ENCODE peak calls at places on chromosomes 12 and 14, in five cellular contexts. One of them, this sample, is unnamed.
A peak's percentile ranks its signal among the peaks of the same experiment; 100 is the strongest.

GRCh38 chr12:23484238-23484637 is 465.2 kb downstream of the SOX5 start:
- DNase-seq in pancreas: no peak
- DNase-seq in effector memory CD4-positive, alpha-beta T cell: no peak
- DNase-seq in Peyer's patch: no peak
- DNase-seq in CD8-positive, alpha-beta memory T cell: no peak
- DNase-seq in this sample: no peak

GRCh38 chr12:42382013-42382696 is 56.2 kb downstream of the PPHLN1 start:
- DNase-seq in effector memory CD4-positive, alpha-beta T cell: no peak
- DNase-seq in CD8-positive, alpha-beta memory T cell: no peak
- DNase-seq in pancreas: no peak
- DNase-seq in Peyer's patch: no peak
- DNase-seq in this sample: no peak

GRCh38 chr14:20327005-20327869 is 5.8 kb downstream of the CCNB1IP1 start:
- DNase-seq in CD8-positive, alpha-beta memory T cell: no peak
- DNase-seq in effector memory CD4-positive, alpha-beta T cell: no peak
- DNase-seq in pancreas: no peak
- DNase-seq in Peyer's patch: no peak
- DNase-seq in this sample: no peak

GRCh38 chr14:69580009-69580577 is 5.4 kb upstream of the CCDC177 start:
- DNase-seq in pancreas: no peak
- DNase-seq in CD8-positive, alpha-beta memory T cell: no peak
- DNase-seq in effector memory CD4-positive, alpha-beta T cell: no peak
- DNase-seq in Peyer's patch: no peak
- DNase-seq in this sample: no peak

GRCh38 chr12:124240493-124240892 is 54.4 kb upstream of the RFLNA start:
- DNase-seq in effector memory CD4-positive, alpha-beta T cell: no peak
- DNase-seq in pancreas: no peak
- DNase-seq in Peyer's patch: no peak
- DNase-seq in CD8-positive, alpha-beta memory T cell: no peak
- DNase-seq in this sample: no peak

GRCh38 chr14:97377550-97377949 is 580.4 kb downstream of the VRK1 start:
- DNase-seq in pancreas: no peak
- DNase-seq in effector memory CD4-positive, alpha-beta T cell: no peak
- DNase-seq in Peyer's patch: no peak
- DNase-seq in CD8-positive, alpha-beta memory T cell: no peak
- DNase-seq in this sample: no peak

GRCh38 chr14:32109676-32110075 is 32.6 kb downstream of the ARHGAP5 start:
- DNase-seq in Peyer's patch: no peak
- DNase-seq in pancreas: no peak
- DNase-seq in effector memory CD4-positive, alpha-beta T cell: no peak
- DNase-seq in CD8-positive, alpha-beta memory T cell: no peak
- DNase-seq in this sample: no peak

GRCh38 chr12:19018302-19018980 is 111.1 kb upstream of the PLEKHA5 start:
- DNase-seq in effector memory CD4-positive, alpha-beta T cell: no peak
- DNase-seq in CD8-positive, alpha-beta memory T cell: no peak
- DNase-seq in pancreas: no peak
- DNase-seq in Peyer's patch: no peak
- DNase-seq in this sample: no peak

GRCh38 chr14:88323520-88324199 is 591 bp upstream of the KCNK10 start:
- DNase-seq in Peyer's patch: peak; percentile 25
- DNase-seq in effector memory CD4-positive, alpha-beta T cell: no peak
- DNase-seq in pancreas: no peak
- DNase-seq in CD8-positive, alpha-beta memory T cell: no peak
- DNase-seq in this sample: no peak

GRCh38 chr12:72974954-72975555 is 702.9 kb downstream of the TRHDE start:
- DNase-seq in effector memory CD4-positive, alpha-beta T cell: no peak
- DNase-seq in CD8-positive, alpha-beta memory T cell: no peak
- DNase-seq in pancreas: no peak
- DNase-seq in Peyer's patch: no peak
- DNase-seq in this sample: no peak

DNA sequence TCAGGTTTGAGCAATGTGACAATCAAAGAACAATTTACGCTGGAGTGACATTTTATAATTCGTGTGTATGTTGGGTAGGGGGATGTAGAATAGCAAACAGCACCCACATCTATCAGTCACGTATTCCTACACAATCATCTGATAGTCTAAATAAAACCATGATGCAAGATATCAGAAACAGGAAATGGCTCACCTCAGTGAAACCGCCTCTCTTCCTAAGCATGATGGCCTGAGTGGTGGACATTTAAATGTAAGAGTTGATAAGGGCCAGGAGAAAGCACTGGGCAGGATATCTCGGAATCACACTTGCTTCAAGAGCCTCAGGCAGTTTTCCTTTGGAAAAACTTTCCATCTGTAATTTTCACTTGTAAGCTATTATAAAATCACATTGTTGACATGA is 128.2 kb downstream of the GRIP1 start:
- DNase-seq in CD8-positive, alpha-beta memory T cell: no peak
- DNase-seq in Peyer's patch: no peak
- DNase-seq in pancreas: no peak
- DNase-seq in effector memory CD4-positive, alpha-beta T cell: no peak
- DNase-seq in this sample: no peak
- H3K4me1 ChIP-seq in CD8-positive, alpha-beta memory T cell: no peaks in the 10 kb centered on the region
- H3K4me1 ChIP-seq in Peyer's patch: no peaks in the 10 kb centered on the region
- H3K4me1 ChIP-seq in pancreas: no peaks in the 10 kb centered on the region
- H3K4me1 ChIP-seq in effector memory CD4-positive, alpha-beta T cell: no peaks in the 10 kb centered on the region
- H3K4me1 ChIP-seq in this sample: no peaks in the 10 kb centered on the region

GRCh38 chr12:613996-614726 is 49.1 kb downstream of the NINJ2 start:
- DNase-seq in Peyer's patch: peak; percentile 43
- DNase-seq in pancreas: no peak
- DNase-seq in CD8-positive, alpha-beta memory T cell: no peak
- DNase-seq in effector memory CD4-positive, alpha-beta T cell: no peak
- DNase-seq in this sample: peak; percentile 69

GRCh38 chr12:615620-616019 is 47.6 kb downstream of the NINJ2 start:
- DNase-seq in CD8-positive, alpha-beta memory T cell: no peak
- DNase-seq in effector memory CD4-positive, alpha-beta T cell: no peak
- DNase-seq in Peyer's patch: no peak
- DNase-seq in pancreas: no peak
- DNase-seq in this sample: no peak

GRCh38 chr12:612293-612692 is 51.0 kb downstream of the NINJ2 start:
- DNase-seq in pancreas: no peak
- DNase-seq in effector memory CD4-positive, alpha-beta T cell: no peak
- DNase-seq in CD8-positive, alpha-beta memory T cell: no peak
- DNase-seq in Peyer's patch: no peak
- DNase-seq in this sample: no peak

GRCh38 chr12:614727-615060 is 48.6 kb downstream of the NINJ2 start:
- DNase-seq in pancreas: no peak
- DNase-seq in Peyer's patch: no peak
- DNase-seq in effector memory CD4-positive, alpha-beta T cell: no peak
- DNase-seq in CD8-positive, alpha-beta memory T cell: no peak
- DNase-seq in this sample: no peak

DNA sequence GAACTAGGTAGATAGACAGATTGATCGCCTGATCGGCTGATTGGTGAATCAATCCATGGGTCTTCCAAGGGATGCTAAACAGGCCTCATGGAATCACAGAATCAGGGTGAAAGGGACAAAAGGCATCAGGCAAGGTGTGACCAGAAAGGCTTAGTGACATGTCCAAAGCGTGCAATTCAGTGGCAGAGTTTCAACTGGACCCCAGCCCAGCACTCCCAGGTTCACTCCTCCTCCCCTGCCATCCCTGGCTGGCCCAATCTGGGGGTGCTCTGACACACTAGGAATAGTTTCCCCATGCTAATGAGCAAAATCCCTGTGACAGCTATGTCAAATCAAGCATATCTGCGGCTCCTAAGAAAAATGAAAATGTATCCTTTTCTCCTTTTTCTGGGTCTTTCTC is 50.4 kb downstream of the NINJ2 start:
- DNase-seq in CD8-positive, alpha-beta memory T cell: no peak
- DNase-seq in pancreas: no peak
- DNase-seq in effector memory CD4-positive, alpha-beta T cell: no peak
- DNase-seq in Peyer's patch: no peak
- DNase-seq in this sample: no peak
- H3K4me1 ChIP-seq in CD8-positive, alpha-beta memory T cell: peaks cover 8% of the 10 kb centered on the region
- H3K4me1 ChIP-seq in pancreas: no peaks in the 10 kb centered on the region
- H3K4me1 ChIP-seq in effector memory CD4-positive, alpha-beta T cell: peaks cover 7% of the 10 kb centered on the region
- H3K4me1 ChIP-seq in Peyer's patch: peaks cover 4% of the 10 kb centered on the region
- H3K4me1 ChIP-seq in this sample: peaks cover 74% of the 10 kb centered on the region

GRCh38 chr12:109451400-109451799 is 25.7 kb downstream of the KCTD10 start:
- DNase-seq in Peyer's patch: no peak
- DNase-seq in effector memory CD4-positive, alpha-beta T cell: no peak
- DNase-seq in pancreas: no peak
- DNase-seq in CD8-positive, alpha-beta memory T cell: no peak
- DNase-seq in this sample: no peak
- H3K4me1 ChIP-seq in Peyer's patch: no peaks in the 10 kb centered on the region
- H3K4me1 ChIP-seq in effector memory CD4-positive, alpha-beta T cell: no peaks in the 10 kb centered on the region
- H3K4me1 ChIP-seq in pancreas: no peaks in the 10 kb centered on the region
- H3K4me1 ChIP-seq in CD8-positive, alpha-beta memory T cell: no peaks in the 10 kb centered on the region
- H3K4me1 ChIP-seq in this sample: peaks cover 12% of the 10 kb centered on the region

GRCh38 chr14:61543946-61544345 is 151.4 kb upstream of the HIF1A start:
- DNase-seq in effector memory CD4-positive, alpha-beta T cell: no peak
- DNase-seq in pancreas: no peak
- DNase-seq in CD8-positive, alpha-beta memory T cell: no peak
- DNase-seq in Peyer's patch: no peak
- DNase-seq in this sample: no peak
- H3K4me1 ChIP-seq in effector memory CD4-positive, alpha-beta T cell: no peaks in the 10 kb centered on the region
- H3K4me1 ChIP-seq in pancreas: peaks cover 24% of the 10 kb centered on the region
- H3K4me1 ChIP-seq in CD8-positive, alpha-beta memory T cell: no peaks in the 10 kb centered on the region
- H3K4me1 ChIP-seq in Peyer's patch: no peaks in the 10 kb centered on the region
- H3K4me1 ChIP-seq in this sample: peaks cover 38% of the 10 kb centered on the region

GRCh38 chr12:11164384-11164783 is 6.6 kb upstream of the SMIM10L1 start:
- DNase-seq in Peyer's patch: no peak
- DNase-seq in CD8-positive, alpha-beta memory T cell: no peak
- DNase-seq in effector memory CD4-positive, alpha-beta T cell: no peak
- DNase-seq in pancreas: no peak
- DNase-seq in this sample: no peak

GRCh38 chr12:11154400-11154925 is 16.5 kb upstream of the SMIM10L1 start:
- DNase-seq in pancreas: no peak
- DNase-seq in effector memory CD4-positive, alpha-beta T cell: no peak
- DNase-seq in CD8-positive, alpha-beta memory T cell: no peak
- DNase-seq in Peyer's patch: no peak
- DNase-seq in this sample: no peak

GRCh38 chr12:11162494-11162893 is 8.5 kb upstream of the SMIM10L1 start:
- DNase-seq in CD8-positive, alpha-beta memory T cell: no peak
- DNase-seq in Peyer's patch: no peak
- DNase-seq in pancreas: no peak
- DNase-seq in effector memory CD4-positive, alpha-beta T cell: no peak
- DNase-seq in this sample: no peak

DNA sequence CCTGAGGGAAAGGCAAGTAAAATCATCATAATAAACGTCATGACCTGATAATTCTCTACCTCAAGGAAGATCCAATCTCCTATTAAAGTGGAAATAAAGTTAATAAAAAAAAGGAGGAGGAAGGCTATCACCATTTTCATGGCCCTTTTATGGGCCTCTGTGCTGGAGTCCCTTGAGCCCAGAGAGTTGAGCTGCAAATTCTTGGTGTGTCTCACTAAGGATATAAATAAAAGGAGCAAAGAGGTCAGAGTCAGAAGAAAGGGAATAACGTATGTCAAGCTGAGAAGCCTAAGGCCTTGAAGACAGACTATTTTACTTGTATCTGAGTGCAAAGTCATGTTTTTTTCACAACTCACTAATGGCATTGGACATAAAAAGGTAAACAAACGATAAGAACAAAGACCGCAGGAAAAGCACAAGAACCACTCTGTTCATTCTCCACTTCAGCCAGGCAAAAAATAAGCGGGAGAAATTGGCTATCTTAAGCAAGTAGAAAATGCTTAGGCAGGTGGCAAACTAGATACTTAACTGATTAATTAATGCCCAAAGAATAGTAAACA is 12.0 kb upstream of the SMIM10L1 start:
- DNase-seq in pancreas: no peak
- DNase-seq in Peyer's patch: no peak
- DNase-seq in CD8-positive, alpha-beta memory T cell: no peak
- DNase-seq in effector memory CD4-positive, alpha-beta T cell: no peak
- DNase-seq in this sample: no peak
- H3K4me1 ChIP-seq in pancreas: no peaks in the 10 kb centered on the region
- H3K4me1 ChIP-seq in Peyer's patch: no peaks in the 10 kb centered on the region
- H3K4me1 ChIP-seq in CD8-positive, alpha-beta memory T cell: no peaks in the 10 kb centered on the region
- H3K4me1 ChIP-seq in effector memory CD4-positive, alpha-beta T cell: no peaks in the 10 kb centered on the region
- H3K4me1 ChIP-seq in this sample: no peaks in the 10 kb centered on the region

DNA sequence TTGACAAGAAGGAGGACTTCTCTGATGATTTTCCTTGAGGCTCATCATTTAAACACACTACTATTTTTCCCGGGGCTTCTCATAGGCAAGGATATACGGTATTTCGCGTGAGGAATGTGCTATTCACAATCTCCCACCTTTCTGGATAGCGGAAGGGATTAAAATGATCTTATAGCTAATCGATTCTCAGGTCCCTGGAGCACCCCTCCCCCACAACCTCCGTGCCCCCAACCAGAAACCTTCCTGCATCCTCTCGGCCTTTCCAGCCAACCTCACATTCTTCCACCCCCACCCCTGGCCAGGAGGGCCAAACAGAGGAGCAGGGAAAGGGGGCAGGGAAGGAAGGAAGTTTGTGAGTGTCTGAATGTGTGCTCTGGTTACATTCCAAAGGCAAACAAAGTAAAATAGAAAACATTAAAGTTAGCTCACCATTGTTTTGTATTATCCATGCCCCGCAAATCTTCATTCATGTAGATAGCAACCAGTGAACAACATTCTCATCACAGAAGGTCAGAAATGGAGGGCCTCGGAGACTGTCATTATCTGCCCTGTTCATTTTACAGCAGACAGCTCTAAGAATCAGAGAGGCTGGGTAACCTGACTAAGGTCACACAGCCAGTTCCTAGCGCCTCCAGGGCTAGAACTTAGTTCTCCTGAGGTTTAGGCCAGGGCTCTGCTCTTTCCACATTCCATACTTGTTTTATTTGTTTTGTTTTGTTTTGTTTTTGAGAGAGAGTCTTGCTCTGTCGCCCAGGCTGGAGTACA is 138.5 kb upstream of the CCND2 start:
- DNase-seq in Peyer's patch: no peak
- DNase-seq in effector memory CD4-positive, alpha-beta T cell: no peak
- DNase-seq in pancreas: no peak
- DNase-seq in CD8-positive, alpha-beta memory T cell: no peak
- DNase-seq in this sample: no peak
- H3K4me1 ChIP-seq in Peyer's patch: no peaks in the 10 kb centered on the region
- H3K4me1 ChIP-seq in effector memory CD4-positive, alpha-beta T cell: no peaks in the 10 kb centered on the region
- H3K4me1 ChIP-seq in pancreas: no peaks in the 10 kb centered on the region
- H3K4me1 ChIP-seq in CD8-positive, alpha-beta memory T cell: peaks cover 7% of the 10 kb centered on the region
- H3K4me1 ChIP-seq in this sample: peaks cover 14% of the 10 kb centered on the region

GRCh38 chr14:73784988-73785313 is 66.7 kb upstream of the PTGR2 start:
- DNase-seq in pancreas: no peak
- DNase-seq in effector memory CD4-positive, alpha-beta T cell: no peak
- DNase-seq in CD8-positive, alpha-beta memory T cell: no peak
- DNase-seq in Peyer's patch: no peak
- DNase-seq in this sample: no peak
- H3K4me1 ChIP-seq in pancreas: peaks cover 32% of the 10 kb centered on the region
- H3K4me1 ChIP-seq in effector memory CD4-positive, alpha-beta T cell: peaks cover 39% of the 10 kb centered on the region
- H3K4me1 ChIP-seq in CD8-positive, alpha-beta memory T cell: peaks cover 56% of the 10 kb centered on the region
- H3K4me1 ChIP-seq in Peyer's patch: peaks cover 39% of the 10 kb centered on the region
- H3K4me1 ChIP-seq in this sample: peaks cover 72% of the 10 kb centered on the region

GRCh38 chr14:61525293-61526011 is 169.9 kb upstream of the HIF1A start:
- DNase-seq in effector memory CD4-positive, alpha-beta T cell: peak; percentile 62
- DNase-seq in CD8-positive, alpha-beta memory T cell: peak; percentile 36
- DNase-seq in Peyer's patch: no peak
- DNase-seq in pancreas: peak; percentile 68
- DNase-seq in this sample: peak; percentile 70
- H3K4me1 ChIP-seq in effector memory CD4-positive, alpha-beta T cell: peaks cover 31% of the 10 kb centered on the region
- H3K4me1 ChIP-seq in CD8-positive, alpha-beta memory T cell: peaks cover 51% of the 10 kb centered on the region
- H3K4me1 ChIP-seq in Peyer's patch: peaks cover 19% of the 10 kb centered on the region
- H3K4me1 ChIP-seq in pancreas: peaks cover 59% of the 10 kb centered on the region
- H3K4me1 ChIP-seq in this sample: peaks cover 54% of the 10 kb centered on the region